ENCODE peak calls at places on chromosomes 7 and 10, in four cellular contexts. Z is NCI-H510A treated with DMSO at 0.1 percent for 48 hours, M is memory B cell, U is left colon. W is an unnamed sample.

GRCh38 chr7:146319625-146320024 is 203.0 kb downstream of the CNTNAP2 start:
- DNase-seq in U (no peak), Z (no peak), M (no peak), W (no peak)

GRCh38 chr7:16270844-16271243 is 150.5 kb downstream of the CRPPA start:
- DNase-seq in M (no peak), Z (no peak), U (no peak), W (no peak)

GRCh38 chr10:33038672-33039071 is 80.6 kb upstream of the ITGB1 start:
- DNase-seq in U (no peak), M (no peak), Z (no peak), W (no peak)

GRCh38 chr7:151410405-151411390 is 860 bp upstream of the WDR86 start:
- DNase-seq in M (peak), Z (peak), U (no peak), W (no peak)

GRCh38 chr7:98251251-98251843 is 685 bp downstream of the TECPR1 start:
- DNase-seq in U (peak), Z (peak), M (peak), W (peak)

GRCh38 chr10:70874061-70874460 is 14.3 kb downstream of the PCBD1 start:
- DNase-seq in M (no peak), U (no peak), Z (no peak), W (no peak)

GRCh38 chr10:23693398-23693797 is 254.5 kb downstream of the OTUD1 start:
- DNase-seq in Z (no peak), M (no peak), U (no peak), W (no peak)

GRCh38 chr7:26912351-26912750 is 48.0 kb upstream of the SKAP2 start:
- DNase-seq in M (no peak), Z (no peak), U (no peak), W (no peak)

GRCh38 chr7:101804642-101805401 is 12.6 kb upstream of the CUX1 start:
- DNase-seq in M (no peak), Z (peak), U (no peak), W (peak)

GRCh38 chr10:110495731-110496552 is 1.8 kb upstream of the DUSP5 start:
- DNase-seq in U (peak), M (no peak), Z (no peak), W (peak)

GRCh38 chr7:128735433-128735832 is 3.7 kb upstream of the CALU start:
- DNase-seq in Z (no peak), U (no peak), M (peak), W (no peak)

GRCh38 chr10:113183543-113183942 is 233.5 kb downstream of the TCF7L2 start:
- DNase-seq in M (no peak), Z (no peak), U (no peak), W (no peak)